ENCODE peak calls at places on chromosomes 7 and 10, in nine cellular contexts. B is right atrium auricular region; L is activated gamma-delta T cell; K is activated CD4-positive, CD25-positive, alpha-beta regulatory T cell; C is stimulated activated CD8-positive, alpha-beta memory T cell treated with anti-CD3 and anti-CD28 coated beads, Interleukin-7, amount 100 ng/mL, for 24 hours; G is stimulated activated naive B cell treated with anti-CD40 and anti-IgM and Interleukin-4, amounts not matched to agents 10 μg/mL and 1 μg/mL and 100 μg/mL, for 72 hours; F is A172; N is HCEC 1CT; Q is KG1. E is an unnamed sample.

GRCh38 chr7:157412021-157412443 is 75.2 kb downstream of the DNAJB6 start:
- DNase-seq in B (no peak), L (no peak), K (no peak), C (peak; percentile 33), G (no peak), F (peak; percentile 92), N (peak; percentile 86), Q (no peak), E (no peak)

GRCh38 chr10:12869427-12869826 is 132.1 kb downstream of the CCDC3 start:
- DNase-seq in B (no peak), L (no peak), K (no peak), C (no peak), G (no peak), F (no peak), N (no peak), Q (no peak), E (no peak)

GRCh38 chr7:74604326-74605020 is 53.0 kb upstream of the GTF2I start:
- DNase-seq in B (no peak), L (no peak), K (no peak), C (no peak), G (no peak), F (peak; percentile 82), N (no peak), Q (no peak), E (no peak)

GRCh38 chr7:103855671-103856070 is 133.8 kb downstream of the RELN start:
- DNase-seq in B (no peak), L (no peak), K (no peak), C (no peak), G (no peak), F (no peak), N (no peak), Q (no peak), E (no peak)

GRCh38 chr7:155291729-155292128 is 5.9 kb upstream of the INSIG1 start:
- DNase-seq in B (no peak), L (no peak), K (no peak), C (no peak), G (no peak), F (no peak), N (no peak), Q (no peak), E (no peak)

GRCh38 chr7:98568891-98569290 is 48.2 kb upstream of the NPTX2 start:
- DNase-seq in B (no peak), L (no peak), K (no peak), C (no peak), G (no peak), F (no peak), N (no peak), Q (no peak), E (no peak)

GRCh38 chr10:102452672-102453340 is 1.5 kb upstream of the C10orf95 start:
- DNase-seq in B (peak; percentile 79), L (no peak), K (no peak), C (peak; percentile 31), G (peak; percentile 11), F (peak; percentile 79), N (peak; percentile 83), Q (no peak), E (peak; percentile 33)

GRCh38 chr7:16684935-16685334 is 39.0 kb downstream of the BZW2 start:
- DNase-seq in B (no peak), L (no peak), K (no peak), C (no peak), G (no peak), F (no peak), N (no peak), Q (no peak), E (no peak)

GRCh38 chr7:24133691-24134090 is 150.3 kb upstream of the NPY start:
- DNase-seq in B (no peak), L (no peak), K (no peak), C (no peak), G (peak; percentile 17), F (no peak), N (no peak), Q (no peak), E (no peak)

GRCh38 chr10:35007858-35008301 is 82.3 kb downstream of the CUL2 start:
- DNase-seq in B (no peak), L (no peak), K (no peak), C (no peak), G (no peak), F (peak; percentile 43), N (no peak), Q (no peak), E (no peak)

GRCh38 chr10:78312197-78313046 is 278.8 kb downstream of the RPS24 start:
- DNase-seq in B (peak; percentile 70), L (no peak), K (no peak), C (no peak), G (no peak), F (no peak), N (no peak), Q (no peak), E (no peak)

GRCh38 chr10:97778452-97779302 is 6.9 kb upstream of the SFRP5 start:
- DNase-seq in B (no peak), L (no peak), K (no peak), C (no peak), G (no peak), F (no peak), N (no peak), Q (no peak), E (no peak)

GRCh38 chr10:24826022-24826421 is 102.3 kb upstream of the ARHGAP21 start:
- DNase-seq in B (no peak), L (no peak), K (no peak), C (no peak), G (no peak), F (peak; percentile 57), N (peak; percentile 88), Q (no peak), E (no peak)

GRCh38 chr7:148084138-148084537 is 506.4 kb upstream of the C7orf33 start:
- DNase-seq in B (no peak), L (no peak), K (no peak), C (no peak), G (peak; percentile 6), F (peak; percentile 40), N (peak; percentile 34), Q (no peak), E (peak; percentile 53)

GRCh38 chr10:47402681-47403301 is 18.7 kb upstream of the ZNF488 start:
- DNase-seq in B (peak; percentile 60), L (no peak), K (no peak), C (no peak), G (no peak), F (peak; percentile 97), N (peak; percentile 90), Q (no peak), E (no peak)

GRCh38 chr10:86646532-86646931 is 7.8 kb upstream of the OPN4 start:
- DNase-seq in B (peak; percentile 40), L (no peak), K (no peak), C (no peak), G (no peak), F (no peak), N (no peak), Q (no peak), E (no peak)

GRCh38 chr10:70890917-70891431 is 2.6 kb upstream of the PCBD1 start:
- DNase-seq in B (no peak), L (no peak), K (no peak), C (no peak), G (no peak), F (no peak), N (no peak), Q (no peak), E (no peak)

GRCh38 chr7:94466516-94466915 is 43.1 kb upstream of the CASD1 start:
- DNase-seq in B (no peak), L (no peak), K (no peak), C (no peak), G (no peak), F (no peak), N (no peak), Q (no peak), E (no peak)

GRCh38 chr10:44006826-44007225 is 358.1 kb upstream of the ZNF32 start:
- DNase-seq in B (no peak), L (no peak), K (no peak), C (no peak), G (no peak), F (no peak), N (no peak), Q (no peak), E (no peak)

GRCh38 chr7:37354661-37355131 is 94.0 kb downstream of the ELMO1 start:
- DNase-seq in B (peak; percentile 93), L (no peak), K (no peak), C (no peak), G (peak; percentile 41), F (peak; percentile 25), N (no peak), Q (peak; percentile 50), E (peak; percentile 41)

GRCh38 chr10:79287973-79288715 is 59.1 kb upstream of the PPIF start:
- DNase-seq in B (no peak), L (no peak), K (no peak), C (no peak), G (no peak), F (no peak), N (no peak), Q (no peak), E (no peak)

GRCh38 chr7:16554518-16555236 is 28.1 kb downstream of the LRRC72 start:
- DNase-seq in B (no peak), L (no peak), K (no peak), C (no peak), G (no peak), F (no peak), N (no peak), Q (no peak), E (no peak)

GRCh38 chr10:78367012-78367411 is 333.3 kb downstream of the RPS24 start:
- DNase-seq in B (no peak), L (no peak), K (no peak), C (no peak), G (no peak), F (no peak), N (no peak), Q (no peak), E (no peak)

GRCh38 chr7:1553513-1554210 is 2.3 kb downstream of the TMEM184A start:
- DNase-seq in B (no peak), L (no peak), K (no peak), C (no peak), G (no peak), F (no peak), N (no peak), Q (no peak), E (no peak)

GRCh38 chr7:16615234-16615633 is 30.3 kb downstream of the ANKMY2 start:
- DNase-seq in B (no peak), L (no peak), K (no peak), C (no peak), G (no peak), F (no peak), N (no peak), Q (no peak), E (no peak)

GRCh38 chr7:104903044-104903443 is 111.0 kb upstream of the KMT2E start:
- DNase-seq in B (no peak), L (no peak), K (no peak), C (no peak), G (no peak), F (no peak), N (no peak), Q (no peak), E (no peak)

GRCh38 chr7:19464241-19464640 is 244.6 kb downstream of the POLR1F start:
- DNase-seq in B (no peak), L (no peak), K (no peak), C (no peak), G (no peak), F (no peak), N (no peak), Q (no peak), E (no peak)

GRCh38 chr10:28592953-28593352 is 60.0 kb downstream of the WAC start:
- DNase-seq in B (no peak), L (no peak), K (no peak), C (no peak), G (no peak), F (peak; percentile 60), N (peak; percentile 87), Q (no peak), E (no peak)

GRCh38 chr10:32413513-32413912 is 32.4 kb upstream of the CCDC7 start:
- DNase-seq in B (no peak), L (no peak), K (no peak), C (peak; percentile 1), G (no peak), F (peak; percentile 85), N (peak; percentile 85), Q (no peak), E (no peak)

GRCh38 chr10:97059006-97059871 is 126.5 kb downstream of the SLIT1 start:
- DNase-seq in B (no peak), L (no peak), K (no peak), C (no peak), G (no peak), F (no peak), N (no peak), Q (no peak), E (no peak)

GRCh38 chr7:26588511-26588910 is 275.9 kb downstream of the SKAP2 start:
- DNase-seq in B (no peak), L (no peak), K (no peak), C (no peak), G (no peak), F (no peak), N (no peak), Q (no peak), E (no peak)

E was measured in hippocampal formation.